ENCODE peak calls at places on chromosomes 11 and 22, in eight cellular contexts. J is endodermal cell, K is spleen, G is WERI-Rb-1, A is pancreas, S is IMR-90, D is fibroblast of lung, U is GM23338. X is an unnamed sample.

GRCh38 chr11:83087035-83087434 is 15.3 kb upstream of the RAB30 start:
- DNase-seq in J (no peak), K (no peak), G (no peak), A (no peak), S (no peak), D (no peak), U (no peak), X (no peak)

GRCh38 chr11:65207918-65208784 is 26.4 kb downstream of the CAPN1 start:
- DNase-seq in J (peak), K (no peak), G (peak), A (no peak), S (no peak), D (no peak), U (no peak), X (no peak)

GRCh38 chr11:105935791-105936190 is 86.2 kb downstream of the MSANTD4 start:
- DNase-seq in J (no peak), K (no peak), G (no peak), A (no peak), S (peak), D (no peak), U (peak), X (no peak)

GRCh38 chr11:57662893-57663292 is 5.0 kb upstream of the ZDHHC5 start:
- DNase-seq in J (peak), K (no peak), G (no peak), A (no peak), S (no peak), D (no peak), U (peak), X (no peak)

GRCh38 chr11:43278302-43278956 is 33.4 kb upstream of the API5 start:
- DNase-seq in J (peak), K (no peak), G (peak), A (no peak), S (peak), D (peak), U (peak), X (peak)

GRCh38 chr11:2526808-2527381 is 82.1 kb downstream of the KCNQ1 start:
- DNase-seq in J (peak), K (peak), G (peak), A (peak), S (no peak), D (no peak), U (peak), X (no peak)

GRCh38 chr22:27996529-27996925 is 77.5 kb upstream of the PITPNB start:
- DNase-seq in J (no peak), K (peak), G (no peak), A (peak), S (no peak), D (no peak), U (no peak), X (no peak)

GRCh38 chr22:28316014-28316413 is 363.6 kb downstream of the TTC28 start:
- DNase-seq in J (no peak), K (no peak), G (no peak), A (no peak), S (no peak), D (no peak), U (no peak), X (no peak)

GRCh38 chr22:20425821-20426615 is 11.6 kb downstream of the SCARF2 start:
- DNase-seq in J (no peak), K (peak), G (no peak), A (peak), S (no peak), D (no peak), U (peak), X (no peak)

GRCh38 chr11:126766425-126766824 is 234.1 kb downstream of the KIRREL3 start:
- DNase-seq in J (no peak), K (no peak), G (no peak), A (no peak), S (no peak), D (no peak), U (peak), X (no peak)

GRCh38 chr11:108432783-108433182 is 34.5 kb downstream of the C11orf65 start:
- DNase-seq in J (no peak), K (no peak), G (no peak), A (no peak), S (peak), D (peak), U (no peak), X (peak)

GRCh38 chr11:66567787-66568123 is 651 bp downstream of the CTSF start:
- DNase-seq in J (no peak), K (no peak), G (no peak), A (no peak), S (no peak), D (no peak), U (no peak), X (no peak)

GRCh38 chr11:65978391-65979238 is 17.1 kb downstream of the SART1 start:
- DNase-seq in J (no peak), K (no peak), G (no peak), A (no peak), S (no peak), D (no peak), U (no peak), X (no peak)

GRCh38 chr11:36738292-36738861 is 140.3 kb upstream of the RAG2 start:
- DNase-seq in J (no peak), K (no peak), G (no peak), A (no peak), S (no peak), D (no peak), U (no peak), X (no peak)

GRCh38 chr22:17974703-17975372 is 49.5 kb downstream of the MICAL3 start:
- DNase-seq in J (no peak), K (no peak), G (no peak), A (no peak), S (no peak), D (no peak), U (no peak), X (no peak)

GRCh38 chr11:67538823-67539505 is 15.7 kb upstream of the CABP2 start:
- DNase-seq in J (no peak), K (no peak), G (no peak), A (no peak), S (no peak), D (no peak), U (no peak), X (no peak)

GRCh38 chr11:115924744-115925567 is 420.7 kb upstream of the CADM1 start:
- DNase-seq in J (no peak), K (no peak), G (no peak), A (no peak), S (peak), D (peak), U (no peak), X (no peak)

GRCh38 chr22:49960967-49961600 is 512 bp downstream of the PIM3 start:
- DNase-seq in J (peak), K (peak), G (peak), A (peak), S (no peak), D (no peak), U (peak), X (peak)

GRCh38 chr11:8383227-8383626 is 119.5 kb upstream of the LMO1 start:
- DNase-seq in J (no peak), K (no peak), G (no peak), A (no peak), S (no peak), D (no peak), U (no peak), X (no peak)

GRCh38 chr11:60916669-60917206 is 2.8 kb downstream of the TMEM109 start:
- DNase-seq in J (no peak), K (no peak), G (no peak), A (no peak), S (no peak), D (no peak), U (no peak), X (no peak)

GRCh38 chr11:128544625-128545024 is 42.7 kb downstream of the ETS1 start:
- DNase-seq in J (no peak), K (no peak), G (no peak), A (no peak), S (peak), D (peak), U (no peak), X (no peak)

GRCh38 chr11:127612602-127613001 is 612.0 kb upstream of the KIRREL3 start:
- DNase-seq in J (peak), K (no peak), G (no peak), A (no peak), S (no peak), D (no peak), U (no peak), X (no peak)

GRCh38 chr11:85619497-85619896 is 7.6 kb downstream of the DLG2 start:
- DNase-seq in J (no peak), K (no peak), G (no peak), A (no peak), S (no peak), D (no peak), U (no peak), X (no peak)

GRCh38 chr11:69194956-69195355 is 39.2 kb downstream of the SMIM38 start:
- DNase-seq in J (no peak), K (no peak), G (no peak), A (no peak), S (no peak), D (no peak), U (no peak), X (no peak)

GRCh38 chr11:1564535-1565172 is 7.4 kb downstream of the DUSP8 start:
- DNase-seq in J (peak), K (peak), G (peak), A (peak), S (peak), D (peak), U (peak), X (peak)

GRCh38 chr22:42926034-42926433 is 69.0 kb upstream of the ARFGAP3 start:
- DNase-seq in J (no peak), K (peak), G (no peak), A (no peak), S (no peak), D (no peak), U (no peak), X (no peak)

GRCh38 chr22:48302657-48303359 is 1524.9 kb downstream of the BRD1 start:
- DNase-seq in J (no peak), K (no peak), G (no peak), A (no peak), S (no peak), D (no peak), U (no peak), X (no peak)

GRCh38 chr11:73249304-73249703 is 22.8 kb upstream of the P2RY6 start:
- DNase-seq in J (peak), K (no peak), G (no peak), A (no peak), S (peak), D (no peak), U (no peak), X (no peak)

GRCh38 chr22:24429411-24430365 is 2.3 kb downstream of the ADORA2A start:
- DNase-seq in J (no peak), K (peak), G (no peak), A (peak), S (peak), D (no peak), U (peak), X (no peak)

GRCh38 chr22:29625090-29625825 is 21.8 kb downstream of the NF2 start:
- DNase-seq in J (peak), K (no peak), G (peak), A (no peak), S (peak), D (peak), U (peak), X (peak)
- H3K27ac ChIP-seq in J (no peak), K (no peak), G (no peak), A (peak), S (peak), D (peak), U (peak), X (peak)

DNA sequence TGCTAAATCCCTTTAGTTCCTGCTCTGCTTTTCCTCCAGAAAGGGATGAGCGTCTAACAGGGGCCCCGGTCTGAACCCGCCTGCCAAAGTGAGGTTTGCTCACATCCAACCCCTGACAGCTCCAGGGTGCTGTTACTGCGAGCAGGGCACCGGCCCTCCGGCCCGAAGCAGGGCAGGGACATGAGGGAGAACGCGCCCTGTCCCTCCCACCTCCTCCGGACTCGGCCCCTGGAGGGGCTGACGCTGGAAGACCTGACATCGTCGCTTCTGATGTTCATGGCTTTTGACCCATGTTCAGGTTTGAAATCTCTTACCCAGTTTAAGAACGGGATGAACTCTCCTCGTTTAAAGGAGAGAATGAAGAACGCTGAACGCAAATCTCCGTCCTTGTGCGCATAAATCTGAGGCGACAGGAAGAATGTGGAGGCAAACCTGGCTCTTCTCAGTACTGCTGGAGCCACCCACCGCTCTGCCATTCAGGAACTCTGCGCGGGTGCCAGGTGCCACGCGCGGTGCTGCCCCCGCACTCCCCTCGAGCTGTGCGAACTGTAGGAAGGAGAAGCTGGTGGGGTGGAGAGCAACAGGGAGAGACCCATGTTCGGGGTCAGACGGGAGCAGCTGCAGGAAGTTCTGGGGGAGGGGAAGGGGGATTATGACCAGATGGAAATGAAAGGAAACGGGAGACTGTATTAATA is 819 bp upstream of the EEF1G start:
- DNase-seq in J (peak), K (peak), G (peak), A (peak), S (peak), D (no peak), U (peak), X (no peak)
- H3K4me3 ChIP-seq in J (peak), K (peak), G (peak), A (peak), S (peak), D (peak), U (peak), X (peak)

DNA sequence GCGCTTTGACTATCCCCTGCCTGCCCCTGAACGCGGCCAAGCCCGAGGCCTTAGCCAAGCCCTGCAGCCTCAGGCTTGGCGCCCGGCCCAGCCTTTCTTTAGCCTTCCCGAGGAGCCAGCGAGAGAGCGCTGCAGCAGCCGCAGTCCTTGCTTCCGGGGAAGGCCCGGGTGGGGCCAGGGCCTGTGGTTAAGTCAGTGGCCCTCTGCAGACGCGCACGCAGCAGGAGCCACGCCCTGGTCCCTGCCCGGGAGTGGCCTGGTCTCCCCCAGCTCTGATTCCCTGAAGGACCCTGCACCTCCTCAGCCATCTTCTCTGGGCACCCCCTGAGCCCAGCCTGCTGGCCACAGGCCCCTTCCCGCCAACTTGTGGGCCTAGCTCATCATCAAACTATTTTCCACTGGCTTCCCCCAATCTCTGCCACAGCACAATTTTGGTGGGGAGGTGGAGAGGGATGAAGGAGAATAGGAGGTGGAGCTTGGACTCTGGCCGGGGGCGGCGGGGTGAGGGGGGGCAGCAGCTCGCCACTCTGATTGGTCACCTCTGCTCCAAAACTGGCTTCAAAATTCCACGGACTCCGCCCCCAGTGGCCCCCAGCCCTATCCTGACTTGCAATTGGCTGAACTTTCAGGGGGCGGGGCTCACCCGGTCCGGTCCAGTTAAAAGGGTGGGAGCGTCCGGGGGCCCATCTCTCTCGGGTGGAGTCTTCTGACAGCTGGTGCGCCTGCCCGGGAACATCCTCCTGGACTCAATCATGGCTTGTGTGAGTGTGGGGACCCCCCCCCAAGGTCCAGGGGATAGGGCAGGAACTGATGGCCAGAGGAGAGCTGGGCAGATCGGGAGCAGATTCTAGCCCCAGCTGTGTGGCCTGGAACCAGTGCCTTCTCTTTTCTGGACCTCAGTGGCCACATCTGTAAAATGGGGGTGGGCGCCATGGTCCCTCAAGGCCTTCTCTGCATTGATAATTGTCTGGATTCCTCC is at the start of gene LGALS1:
- DNase-seq in J (peak), K (peak), G (peak), A (peak), S (peak), D (peak), U (peak), X (peak)
- TF ChIP-seq CTCF in J (no peak), K (peak), G (no peak), A (no peak), S (no peak), D (no peak), U (no peak), X (peak)

GRCh38 chr11:122120096-122120495 is 4.1 kb upstream of the BLID start:
- DNase-seq in J (no peak), K (no peak), G (no peak), A (no peak), S (no peak), D (no peak), U (no peak), X (no peak)

GRCh38 chr11:122127020-122127419 is 11.0 kb upstream of the BLID start:
- DNase-seq in J (no peak), K (no peak), G (no peak), A (no peak), S (no peak), D (no peak), U (no peak), X (no peak)

GRCh38 chr11:122126024-122126678 is 10.1 kb upstream of the BLID start:
- DNase-seq in J (no peak), K (no peak), G (no peak), A (no peak), S (no peak), D (no peak), U (no peak), X (no peak)

GRCh38 chr11:122122179-122122578 is 6.2 kb upstream of the BLID start:
- DNase-seq in J (no peak), K (no peak), G (no peak), A (no peak), S (no peak), D (no peak), U (no peak), X (no peak)

GRCh38 chr11:122123258-122123929 is 7.4 kb upstream of the BLID start:
- DNase-seq in J (no peak), K (no peak), G (no peak), A (no peak), S (no peak), D (peak), U (no peak), X (no peak)
- H3K27ac ChIP-seq in J (no peak), K (no peak), G (no peak), A (no peak), S (peak), D (no peak), U (no peak), X (no peak)

DNA sequence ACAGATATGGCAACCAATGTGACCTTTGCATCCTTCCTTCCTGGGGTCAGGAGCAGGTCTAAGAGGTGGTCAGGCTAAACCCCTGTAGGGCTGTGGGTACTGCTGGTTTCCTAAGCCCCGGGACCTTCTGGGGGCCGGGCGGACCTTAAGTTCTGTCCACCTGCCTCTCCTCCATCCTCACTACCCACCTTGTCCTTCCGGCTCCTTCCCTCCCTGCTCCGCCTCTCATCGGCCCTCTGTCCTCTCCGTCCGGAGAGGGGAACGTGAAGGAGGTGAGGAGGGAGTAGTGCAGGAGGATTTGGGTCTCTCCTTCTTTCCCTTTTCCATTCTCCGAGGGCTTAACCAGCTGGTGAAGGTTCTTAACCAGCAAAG is 28.3 kb upstream of the PARVB start:
- DNase-seq in J (no peak), K (no peak), G (no peak), A (no peak), S (no peak), D (no peak), U (no peak), X (no peak)
- H3K4me3 ChIP-seq in J (no peak), K (peak), G (no peak), A (no peak), S (no peak), D (no peak), U (no peak), X (no peak)

GRCh38 chr11:123360267-123360936 is 69.7 kb upstream of the GRAMD1B start:
- DNase-seq in J (no peak), K (no peak), G (no peak), A (no peak), S (no peak), D (no peak), U (no peak), X (no peak)
- TF ChIP-seq CTCF in J (no peak), K (no peak), G (no peak), A (no peak), S (no peak), D (no peak), U (no peak), X (no peak)

DNA sequence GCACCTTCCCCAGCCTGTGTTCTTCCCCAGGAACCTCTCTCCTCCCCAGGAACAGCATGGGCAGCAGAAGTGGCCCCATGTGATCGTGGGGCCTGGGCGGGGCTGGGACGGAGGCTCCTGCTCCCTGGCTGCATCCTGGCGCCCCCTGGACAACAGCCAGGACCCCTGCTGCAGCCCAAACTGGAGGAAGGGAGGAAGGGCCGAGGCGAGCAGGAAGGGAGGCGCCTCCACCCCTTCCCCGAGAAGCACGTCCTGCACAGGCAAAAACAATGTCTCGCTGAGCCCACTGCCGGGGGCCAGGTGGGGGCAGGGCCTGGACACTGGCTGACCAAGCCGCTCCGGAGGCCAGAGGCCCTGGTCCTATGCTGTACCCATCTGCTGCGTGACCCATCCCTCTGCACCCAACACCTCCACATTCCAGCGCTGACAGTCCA is 15.0 kb upstream of the MFNG start:
- DNase-seq in J (no peak), K (no peak), G (no peak), A (no peak), S (no peak), D (no peak), U (no peak), X (no peak)
- H3K27ac ChIP-seq in J (no peak), K (peak), G (peak), A (peak), S (no peak), D (no peak), U (no peak), X (peak)

GRCh38 chr22:46006379-46007002 is 29.5 kb upstream of the WNT7B start:
- DNase-seq in J (peak), K (peak), G (peak), A (peak), S (peak), D (peak), U (peak), X (peak)
- H3K4me3 ChIP-seq in J (no peak), K (peak), G (no peak), A (no peak), S (no peak), D (peak), U (no peak), X (no peak)

GRCh38 chr11:26522912-26523610 is 49.0 kb downstream of the MUC15 start:
- DNase-seq in J (peak), K (no peak), G (peak), A (no peak), S (peak), D (peak), U (peak), X (peak)
- TF ChIP-seq CTCF in J (peak), K (no peak), G (peak), A (no peak), S (peak), D (no peak), U (peak), X (peak)

DNA sequence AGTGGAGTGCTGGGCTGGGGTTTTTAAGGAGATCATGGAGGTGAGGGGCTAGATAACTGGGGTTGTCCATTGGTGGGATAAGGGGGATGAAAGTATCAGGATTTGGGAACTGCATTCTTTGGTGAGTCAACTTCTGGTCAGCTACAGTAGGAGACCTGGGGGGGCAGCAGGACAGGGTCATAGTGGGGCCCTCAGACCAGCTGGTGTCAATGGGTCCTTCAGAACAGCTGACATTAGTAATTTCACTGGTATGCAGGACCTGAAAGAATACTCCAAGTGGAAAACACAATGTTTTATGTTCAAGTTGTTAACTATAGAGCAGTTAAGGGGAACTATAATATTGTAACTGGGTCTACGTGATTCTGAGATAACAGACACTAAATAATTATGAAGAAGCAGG is 2.8 kb upstream of the TTC12 start:
- DNase-seq in J (no peak), K (no peak), G (no peak), A (no peak), S (peak), D (no peak), U (no peak), X (peak)
- H3K27ac ChIP-seq in J (no peak), K (no peak), G (no peak), A (no peak), S (no peak), D (no peak), U (no peak), X (no peak)